ENCODE peak calls at places on chromosome 13, in seven cellular contexts. E is NCI-H345; G is activated CD4-positive, alpha-beta T cell treated with anti-CD3 and anti-CD28 coated beads for 1 hour; C is stimulated activated CD4-positive, alpha-beta T cell treated with anti-CD3 and anti-CD28 coated beads, Interleukin-1b, Interleukin-23, amount 100 ng/mL, for 24 hours; D is small intestine; Y is activated naive CD4-positive, alpha-beta T cell; M is WTC11. I is an unnamed sample.

GRCh38 chr13:24684600-24684998 is 4.4 kb downstream of the ATP12A start:
- DNase-seq in Y (no peak), C (no peak), E (peak), G (no peak), D (no peak), M (no peak), I (no peak)

GRCh38 chr13:111429064-111429558 is 108.7 kb downstream of the TEX29 start:
- DNase-seq in G (no peak), E (peak), D (peak), M (peak), C (peak), Y (no peak), I (peak)

GRCh38 chr13:94272038-94272437 is 207.4 kb downstream of the DCT start:
- DNase-seq in E (no peak), G (no peak), C (no peak), Y (no peak), D (no peak), M (no peak), I (no peak)

GRCh38 chr13:72168126-72168525 is 301.1 kb upstream of the DACH1 start:
- DNase-seq in D (no peak), M (no peak), C (no peak), E (no peak), G (no peak), Y (no peak), I (no peak)

GRCh38 chr13:77519808-77520207 is 15.7 kb upstream of the SCEL start:
- DNase-seq in E (no peak), G (no peak), Y (no peak), D (no peak), C (no peak), M (no peak), I (no peak)

GRCh38 chr13:52845766-52846566 is 2.5 kb downstream of the PCDH8 start:
- DNase-seq in D (peak), C (no peak), M (peak), Y (no peak), E (no peak), G (no peak), I (peak)

GRCh38 chr13:24264976-24265375 is 44.4 kb upstream of the C1QTNF9 start:
- DNase-seq in Y (peak), G (peak), E (no peak), C (no peak), M (no peak), D (peak), I (no peak)

GRCh38 chr13:80083516-80084085 is 257.3 kb downstream of the SPRY2 start:
- DNase-seq in E (no peak), G (no peak), C (no peak), M (no peak), D (no peak), Y (no peak), I (no peak)

GRCh38 chr13:59677966-59678814 is 485.5 kb downstream of the DIAPH3 start:
- DNase-seq in Y (no peak), D (peak), G (no peak), C (no peak), M (no peak), E (peak), I (peak)

GRCh38 chr13:33827152-33827551 is 9.2 kb downstream of the RFC3 start:
- DNase-seq in M (no peak), C (no peak), Y (no peak), D (no peak), E (no peak), G (no peak), I (no peak)

GRCh38 chr13:79435549-79435948 is 29.5 kb upstream of the RBM26 start:
- DNase-seq in M (no peak), Y (no peak), C (no peak), G (no peak), E (no peak), D (peak), I (no peak)

I was measured in H7.